ENCODE peak calls at places on chromosome 13, in four cellular contexts. B is PC-3, X is OCI-LY7, P is GM23248. J is an unnamed sample.
A peak's percentile ranks its signal among the peaks of the same experiment; 100 is the strongest.

GRCh38 chr13:43428545-43429287 is 358.1 kb downstream of the ENOX1 start:
- DNase-seq in B (no peak), X (no peak), P (no peak), J (no peak)

GRCh38 chr13:105908581-105908980 is 626.9 kb downstream of the EFNB2 start:
- DNase-seq in B (no peak), X (no peak), P (no peak), J (no peak)

GRCh38 chr13:83325454-83325853 is 556.8 kb downstream of the SLITRK1 start:
- DNase-seq in B (peak; percentile 69), X (no peak), P (peak; percentile 87), J (no peak)

GRCh38 chr13:106599875-106600797 is 32.2 kb upstream of the ARGLU1 start:
- DNase-seq in B (peak; percentile 40), X (no peak), P (peak; percentile 12), J (peak; percentile 63)

GRCh38 chr13:97116754-97117153 is 105.4 kb upstream of the MBNL2 start:
- DNase-seq in B (peak; percentile 56), X (no peak), P (peak; percentile 69), J (peak; percentile 42)

GRCh38 chr13:87234981-87235380 is 436.2 kb upstream of the SLITRK5 start:
- DNase-seq in B (peak; percentile 60), X (no peak), P (peak; percentile 6), J (no peak)

GRCh38 chr13:41835871-41836270 is 125.0 kb downstream of the VWA8 start:
- DNase-seq in B (no peak), X (no peak), P (peak; percentile 86), J (no peak)

GRCh38 chr13:48942131-48942530 is 33.6 kb upstream of the FNDC3A start:
- DNase-seq in B (peak; percentile 29), X (no peak), P (peak; percentile 77), J (no peak)

GRCh38 chr13:112053167-112053743 is 13.7 kb upstream of the SOX1 start:
- DNase-seq in B (no peak), X (no peak), P (no peak), J (no peak)

GRCh38 chr13:30873519-30873918 is 32.6 kb upstream of the MEDAG start:
- DNase-seq in B (no peak), X (no peak), P (no peak), J (no peak)

GRCh38 chr13:94886191-94886590 is 173.8 kb upstream of the SOX21 start:
- DNase-seq in B (peak; percentile 9), X (no peak), P (no peak), J (peak; percentile 13)

GRCh38 chr13:75830842-75831241 is 194.7 kb downstream of the LMO7 start:
- DNase-seq in B (peak; percentile 4), X (no peak), P (peak; percentile 81), J (no peak)

GRCh38 chr13:43377955-43378354 is 354.6 kb downstream of the DNAJC15 start:
- DNase-seq in B (peak; percentile 21), X (no peak), P (peak; percentile 70), J (no peak)

GRCh38 chr13:46050771-46051170 is 1.8 kb downstream of the ZC3H13 start:
- DNase-seq in B (no peak), X (no peak), P (no peak), J (no peak)

GRCh38 chr13:71320452-71320851 is 546.6 kb downstream of the DACH1 start:
- DNase-seq in B (peak; percentile 38), X (peak; percentile 2), P (peak; percentile 0), J (peak; percentile 23)

GRCh38 chr13:106915146-106915545 is 347.2 kb upstream of the ARGLU1 start:
- DNase-seq in B (no peak), X (no peak), P (no peak), J (no peak)

GRCh38 chr13:89541091-89542030 is 1806.1 kb upstream of the MIR17HG start:
- DNase-seq in B (no peak), X (no peak), P (no peak), J (no peak)

GRCh38 chr13:51348069-51348967 is 8.8 kb downstream of the SERPINE3 start:
- DNase-seq in B (no peak), X (no peak), P (no peak), J (no peak)

GRCh38 chr13:87356314-87356713 is 314.9 kb upstream of the SLITRK5 start:
- DNase-seq in B (no peak), X (no peak), P (peak; percentile 1), J (no peak)

GRCh38 chr13:53127378-53127777 is 98.8 kb downstream of the OLFM4 start:
- DNase-seq in B (no peak), X (no peak), P (no peak), J (no peak)

GRCh38 chr13:26584713-26585112 is 27.2 kb downstream of the WASF3 start:
- DNase-seq in B (peak; percentile 18), X (no peak), P (peak; percentile 88), J (peak; percentile 15)

GRCh38 chr13:36552334-36552733 is 120.0 kb downstream of the CCNA1 start:
- DNase-seq in B (no peak), X (peak; percentile 51), P (no peak), J (no peak)

GRCh38 chr13:77313923-77314322 is 13.0 kb downstream of the MYCBP2 start:
- DNase-seq in B (no peak), X (no peak), P (no peak), J (no peak)

GRCh38 chr13:38950987-38951386 is 39.6 kb downstream of the STOML3 start:
- DNase-seq in B (no peak), X (no peak), P (no peak), J (no peak)
- TF ChIP-seq EZH2phosphoT487 in B (no peak), X (no peak), P (no peak), J (no peak)

GRCh38 chr13:74024856-74025255 is 109.3 kb downstream of the KLF12 start:
- DNase-seq in B (no peak), X (no peak), P (no peak), J (peak; percentile 40)
- H3K4me2 ChIP-seq in B (no peak overlapping the region), X (peak overlapping the region; percentile 89), P (no peak overlapping the region), J (peak overlapping the region; percentile 51)

GRCh38 chr13:38180670-38181069 is 169.0 kb upstream of the UFM1 start:
- DNase-seq in B (no peak), X (no peak), P (peak; percentile 19), J (no peak)
- H3K4me3 ChIP-seq in B (no peak overlapping the region), X (no peak overlapping the region), P (peak overlapping the region; percentile 48), J (no peak overlapping the region)

GRCh38 chr13:39490136-39490535 is 112.9 kb downstream of the LHFPL6 start:
- DNase-seq in B (no peak), X (no peak), P (no peak), J (no peak)
- TF ChIP-seq EZH2phosphoT487 in B (no peak), X (no peak), P (no peak), J (no peak)

DNA sequence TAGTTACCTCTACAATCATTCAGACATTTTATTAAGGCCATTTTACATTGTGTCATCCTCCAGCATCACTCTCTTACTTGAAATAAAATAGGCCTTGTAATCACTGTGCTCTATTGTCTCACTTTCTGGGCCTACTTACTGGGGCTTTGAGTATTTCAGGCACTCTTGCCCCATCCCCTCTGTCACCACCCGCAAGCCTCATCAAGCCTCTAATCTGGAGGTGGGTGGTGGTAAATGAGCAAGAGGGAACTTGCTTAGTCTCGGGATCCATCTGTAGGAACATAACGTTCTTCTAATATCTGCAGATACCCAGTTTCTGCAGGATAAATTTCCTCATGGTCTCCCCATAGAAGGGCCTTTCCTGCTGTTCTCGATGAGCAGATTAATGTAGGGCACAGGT is 19.4 kb upstream of the GPR18 start:
- DNase-seq in B (no peak), X (no peak), P (no peak), J (no peak)
- H3K4me2 ChIP-seq in B (no peak overlapping the region), X (no peak overlapping the region), P (no peak overlapping the region), J (no peak overlapping the region)

GRCh38 chr13:80337706-80338105 is 3.2 kb downstream of the SPRY2 start:
- DNase-seq in B (no peak), X (no peak), P (peak; percentile 48), J (no peak)

GRCh38 chr13:80334582-80335260 is 6.2 kb downstream of the SPRY2 start:
- DNase-seq in B (peak; percentile 39), X (no peak), P (peak; percentile 65), J (no peak)

GRCh38 chr13:80337011-80337688 is 3.8 kb downstream of the SPRY2 start:
- DNase-seq in B (no peak), X (no peak), P (peak; percentile 30), J (peak; percentile 20)

GRCh38 chr13:80338781-80339577 is 1.9 kb downstream of the SPRY2 start:
- DNase-seq in B (peak; percentile 56), X (no peak), P (peak; percentile 94), J (peak; percentile 90)

GRCh38 chr13:80336335-80336734 is 4.6 kb downstream of the SPRY2 start:
- DNase-seq in B (no peak), X (no peak), P (peak; percentile 57), J (no peak)
- H3K4me3 ChIP-seq in B (peak overlapping the region; percentile 99), X (no peak overlapping the region), P (peak overlapping the region; percentile 100), J (peak overlapping the region; percentile 11)

DNA sequence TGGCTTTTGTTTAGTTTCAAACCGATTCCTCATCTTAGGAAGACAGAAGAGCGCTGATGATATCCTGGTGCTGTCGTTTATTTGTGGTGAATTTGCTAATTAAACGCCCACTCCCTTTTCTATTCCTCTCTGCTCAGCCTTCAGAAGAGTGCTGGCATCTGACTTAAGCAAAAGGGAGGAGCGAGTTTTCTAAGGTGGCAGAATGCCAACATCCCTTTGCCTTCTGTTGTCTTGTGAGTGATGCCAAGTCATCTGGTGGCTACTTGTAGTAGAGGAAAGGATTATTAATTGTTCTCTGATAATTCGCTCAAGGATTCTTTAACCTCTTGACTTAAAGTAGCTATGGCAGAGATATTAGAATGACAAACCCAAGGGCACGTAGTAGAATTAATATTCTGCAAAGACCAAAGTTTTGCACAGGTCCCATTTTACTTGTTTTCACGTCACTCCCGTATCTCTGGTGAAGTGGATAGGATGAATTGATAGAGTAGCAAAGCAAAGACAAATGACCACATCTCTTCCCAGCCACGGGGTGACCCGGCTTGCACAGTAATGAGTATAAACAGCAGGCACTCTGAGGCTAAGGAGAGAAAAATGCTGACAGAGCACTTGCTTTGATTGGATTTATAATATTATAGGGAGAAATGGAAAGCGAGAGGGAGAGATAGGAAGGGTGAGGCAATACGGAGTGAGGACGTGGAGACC is 68.2 kb downstream of the ERCC5 start:
- DNase-seq in B (peak; percentile 55), X (no peak), P (peak; percentile 33), J (no peak)
- TF ChIP-seq EZH2phosphoT487 in B (no peak), X (no peak), P (no peak), J (no peak)

GRCh38 chr13:20258208-20258962 is 26.3 kb upstream of the GJB6 start:
- DNase-seq in B (no peak), X (no peak), P (peak; percentile 35), J (no peak)
- H3K4me2 ChIP-seq in B (peak overlapping the region; percentile 64), X (no peak overlapping the region), P (peak overlapping the region; percentile 53), J (no peak overlapping the region)

J was measured in hepatocyte.